ENCODE peak calls at places on chromosome 7, in eight cellular contexts. One of them, this sample, is unnamed.

GRCh38 chr7:55572378-55573233 is at the start of gene VOPP1:
- DNase-seq in stomach: peak; percentile 66
- DNase-seq in lower lobe of right lung: peak; percentile 73
- DNase-seq in astrocyte: peak; percentile 57
- DNase-seq in mammary epithelial cell: peak; percentile 54
- DNase-seq in osteoblast: peak; percentile 99
- DNase-seq in adrenal gland: peak; percentile 49
- DNase-seq in CD8-positive, alpha-beta T cell: peak; percentile 57
- DNase-seq in this sample: peak; percentile 61

GRCh38 chr7:156192921-156193320 is 380.7 kb upstream of the SHH start:
- DNase-seq in stomach: no peak
- DNase-seq in lower lobe of right lung: no peak
- DNase-seq in astrocyte: no peak
- DNase-seq in mammary epithelial cell: no peak
- DNase-seq in osteoblast: no peak
- DNase-seq in adrenal gland: peak; percentile 23
- DNase-seq in CD8-positive, alpha-beta T cell: no peak
- DNase-seq in this sample: no peak

GRCh38 chr7:64184376-64184775 is 22.6 kb upstream of the ZNF735 start:
- DNase-seq in stomach: no peak
- DNase-seq in lower lobe of right lung: no peak
- DNase-seq in astrocyte: no peak
- DNase-seq in mammary epithelial cell: no peak
- DNase-seq in osteoblast: peak; percentile 25
- DNase-seq in adrenal gland: no peak
- DNase-seq in CD8-positive, alpha-beta T cell: no peak
- DNase-seq in this sample: no peak

GRCh38 chr7:45582868-45583277 is 8.7 kb downstream of the ADCY1 start:
- DNase-seq in stomach: no peak
- DNase-seq in lower lobe of right lung: no peak
- DNase-seq in astrocyte: no peak
- DNase-seq in mammary epithelial cell: no peak
- DNase-seq in osteoblast: no peak
- DNase-seq in adrenal gland: no peak
- DNase-seq in CD8-positive, alpha-beta T cell: no peak
- DNase-seq in this sample: no peak

GRCh38 chr7:90345548-90346319 is 782 bp upstream of the GTPBP10 start:
- DNase-seq in stomach: no peak
- DNase-seq in lower lobe of right lung: no peak
- DNase-seq in astrocyte: peak; percentile 61
- DNase-seq in mammary epithelial cell: peak; percentile 56
- DNase-seq in osteoblast: no peak
- DNase-seq in adrenal gland: peak; percentile 51
- DNase-seq in CD8-positive, alpha-beta T cell: no peak
- DNase-seq in this sample: peak; percentile 60

GRCh38 chr7:131302453-131302852 is 25.2 kb upstream of the MKLN1 start:
- DNase-seq in stomach: peak; percentile 34
- DNase-seq in lower lobe of right lung: no peak
- DNase-seq in astrocyte: no peak
- DNase-seq in mammary epithelial cell: no peak
- DNase-seq in osteoblast: peak; percentile 55
- DNase-seq in adrenal gland: no peak
- DNase-seq in CD8-positive, alpha-beta T cell: no peak
- DNase-seq in this sample: no peak

GRCh38 chr7:15972767-15973362 is 286.4 kb upstream of the MEOX2 start:
- DNase-seq in stomach: no peak
- DNase-seq in lower lobe of right lung: no peak
- DNase-seq in astrocyte: peak; percentile 36
- DNase-seq in mammary epithelial cell: no peak
- DNase-seq in osteoblast: no peak
- DNase-seq in adrenal gland: peak; percentile 33
- DNase-seq in CD8-positive, alpha-beta T cell: no peak
- DNase-seq in this sample: peak; percentile 87

GRCh38 chr7:6078548-6078947 is 47.4 kb downstream of the ANKRD61 start:
- DNase-seq in stomach: no peak
- DNase-seq in lower lobe of right lung: no peak
- DNase-seq in astrocyte: no peak
- DNase-seq in mammary epithelial cell: no peak
- DNase-seq in osteoblast: no peak
- DNase-seq in adrenal gland: no peak
- DNase-seq in CD8-positive, alpha-beta T cell: no peak
- DNase-seq in this sample: no peak

GRCh38 chr7:80139179-80139578 is 4.5 kb downstream of the GNAI1 start:
- DNase-seq in stomach: no peak
- DNase-seq in lower lobe of right lung: no peak
- DNase-seq in astrocyte: no peak
- DNase-seq in mammary epithelial cell: no peak
- DNase-seq in osteoblast: no peak
- DNase-seq in adrenal gland: no peak
- DNase-seq in CD8-positive, alpha-beta T cell: no peak
- DNase-seq in this sample: peak; percentile 39

GRCh38 chr7:91518058-91518457 is 253.8 kb downstream of the FZD1 start:
- DNase-seq in stomach: no peak
- DNase-seq in lower lobe of right lung: no peak
- DNase-seq in astrocyte: no peak
- DNase-seq in mammary epithelial cell: no peak
- DNase-seq in osteoblast: no peak
- DNase-seq in adrenal gland: no peak
- DNase-seq in CD8-positive, alpha-beta T cell: no peak
- DNase-seq in this sample: no peak

GRCh38 chr7:45580053-45580872 is 6.1 kb downstream of the ADCY1 start:
- DNase-seq in stomach: peak; percentile 27
- DNase-seq in lower lobe of right lung: no peak
- DNase-seq in astrocyte: no peak
- DNase-seq in mammary epithelial cell: no peak
- DNase-seq in osteoblast: peak; percentile 91
- DNase-seq in adrenal gland: no peak
- DNase-seq in CD8-positive, alpha-beta T cell: no peak
- DNase-seq in this sample: no peak

GRCh38 chr7:127588697-127589482 is 679 bp downstream of the ARF5 start:
- DNase-seq in stomach: peak; percentile 73
- DNase-seq in lower lobe of right lung: peak; percentile 62
- DNase-seq in astrocyte: peak; percentile 20
- DNase-seq in mammary epithelial cell: peak; percentile 55
- DNase-seq in osteoblast: peak; percentile 90
- DNase-seq in adrenal gland: no peak
- DNase-seq in CD8-positive, alpha-beta T cell: peak; percentile 32
- DNase-seq in this sample: peak; percentile 64

GRCh38 chr7:118626739-118627138 is 402.2 kb downstream of the ANKRD7 start:
- DNase-seq in stomach: no peak
- DNase-seq in lower lobe of right lung: no peak
- DNase-seq in astrocyte: no peak
- DNase-seq in mammary epithelial cell: peak; percentile 14
- DNase-seq in osteoblast: no peak
- DNase-seq in adrenal gland: no peak
- DNase-seq in CD8-positive, alpha-beta T cell: no peak
- DNase-seq in this sample: no peak

GRCh38 chr7:92714767-92715166 is 121.6 kb downstream of the CDK6 start:
- DNase-seq in stomach: no peak
- DNase-seq in lower lobe of right lung: no peak
- DNase-seq in astrocyte: peak; percentile 76
- DNase-seq in mammary epithelial cell: no peak
- DNase-seq in osteoblast: no peak
- DNase-seq in adrenal gland: peak; percentile 26
- DNase-seq in CD8-positive, alpha-beta T cell: no peak
- DNase-seq in this sample: no peak

GRCh38 chr7:108249458-108249857 is 119.3 kb upstream of the LAMB4 start:
- DNase-seq in stomach: no peak
- DNase-seq in lower lobe of right lung: no peak
- DNase-seq in astrocyte: no peak
- DNase-seq in mammary epithelial cell: no peak
- DNase-seq in osteoblast: no peak
- DNase-seq in adrenal gland: no peak
- DNase-seq in CD8-positive, alpha-beta T cell: no peak
- DNase-seq in this sample: no peak

GRCh38 chr7:134327896-134328295 is 11.2 kb upstream of the SLC35B4 start:
- DNase-seq in stomach: no peak
- DNase-seq in lower lobe of right lung: no peak
- DNase-seq in astrocyte: peak; percentile 12
- DNase-seq in mammary epithelial cell: peak; percentile 15
- DNase-seq in osteoblast: peak; percentile 67
- DNase-seq in adrenal gland: peak; percentile 19
- DNase-seq in CD8-positive, alpha-beta T cell: peak; percentile 66
- DNase-seq in this sample: peak; percentile 46

GRCh38 chr7:99448855-99449254 is 10.1 kb downstream of the CPSF4 start:
- DNase-seq in stomach: no peak
- DNase-seq in lower lobe of right lung: no peak
- DNase-seq in astrocyte: no peak
- DNase-seq in mammary epithelial cell: no peak
- DNase-seq in osteoblast: no peak
- DNase-seq in adrenal gland: no peak
- DNase-seq in CD8-positive, alpha-beta T cell: no peak
- DNase-seq in this sample: no peak

DNA sequence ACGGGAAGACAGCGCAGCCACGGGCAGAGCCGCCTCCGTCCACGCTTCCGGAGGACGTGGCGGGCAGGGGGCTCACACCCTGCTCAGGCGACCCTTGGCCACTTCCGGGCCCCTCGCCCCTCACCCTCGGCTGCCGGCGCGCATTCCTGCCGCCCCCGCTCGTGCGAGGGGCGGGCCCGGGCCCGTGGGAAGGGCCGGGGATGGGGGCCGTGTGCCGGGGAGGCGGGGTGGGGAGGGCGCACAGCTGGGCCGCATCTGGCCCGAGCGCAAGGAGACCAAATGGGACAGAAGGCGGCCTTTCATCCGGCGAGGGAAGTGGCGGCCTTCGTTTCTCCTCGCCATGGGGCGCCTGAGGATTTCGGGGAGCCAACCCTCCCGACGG is 846 bp upstream of the LFNG start:
- DNase-seq in stomach: no peak
- DNase-seq in lower lobe of right lung: no peak
- DNase-seq in astrocyte: no peak
- DNase-seq in mammary epithelial cell: no peak
- DNase-seq in osteoblast: no peak
- DNase-seq in adrenal gland: no peak
- DNase-seq in CD8-positive, alpha-beta T cell: peak; percentile 16
- DNase-seq in this sample: no peak
- H3K4me1 ChIP-seq in stomach: peaks cover 51% of the 10 kb centered on the region
- H3K4me1 ChIP-seq in lower lobe of right lung: peaks cover 43% of the 10 kb centered on the region
- H3K4me1 ChIP-seq in astrocyte: peaks cover 64% of the 10 kb centered on the region
- H3K4me1 ChIP-seq in mammary epithelial cell: peaks cover 55% of the 10 kb centered on the region
- H3K4me1 ChIP-seq in osteoblast: peaks cover 60% of the 10 kb centered on the region
- H3K4me1 ChIP-seq in adrenal gland: peaks cover 38% of the 10 kb centered on the region
- H3K4me1 ChIP-seq in CD8-positive, alpha-beta T cell: peaks cover 37% of the 10 kb centered on the region
- H3K4me1 ChIP-seq in this sample: peaks cover 33% of the 10 kb centered on the region

GRCh38 chr7:151009340-151010001 is 14.8 kb downstream of the ATG9B start:
- DNase-seq in stomach: no peak
- DNase-seq in lower lobe of right lung: no peak
- DNase-seq in astrocyte: no peak
- DNase-seq in mammary epithelial cell: no peak
- DNase-seq in osteoblast: peak; percentile 84
- DNase-seq in adrenal gland: no peak
- DNase-seq in CD8-positive, alpha-beta T cell: no peak
- DNase-seq in this sample: no peak

GRCh38 chr7:151010002-151010306 is 14.3 kb downstream of the ATG9B start:
- DNase-seq in stomach: no peak
- DNase-seq in lower lobe of right lung: no peak
- DNase-seq in astrocyte: no peak
- DNase-seq in mammary epithelial cell: no peak
- DNase-seq in osteoblast: peak; percentile 78
- DNase-seq in adrenal gland: no peak
- DNase-seq in CD8-positive, alpha-beta T cell: no peak
- DNase-seq in this sample: no peak

GRCh38 chr7:151011097-151011409 is 13.2 kb downstream of the ATG9B start:
- DNase-seq in stomach: no peak
- DNase-seq in lower lobe of right lung: no peak
- DNase-seq in astrocyte: no peak
- DNase-seq in mammary epithelial cell: no peak
- DNase-seq in osteoblast: peak; percentile 86
- DNase-seq in adrenal gland: no peak
- DNase-seq in CD8-positive, alpha-beta T cell: no peak
- DNase-seq in this sample: no peak

GRCh38 chr7:151012031-151012692 is 12.1 kb downstream of the ATG9B start:
- DNase-seq in stomach: no peak
- DNase-seq in lower lobe of right lung: no peak
- DNase-seq in astrocyte: no peak
- DNase-seq in mammary epithelial cell: no peak
- DNase-seq in osteoblast: peak; percentile 77
- DNase-seq in adrenal gland: no peak
- DNase-seq in CD8-positive, alpha-beta T cell: peak; percentile 1
- DNase-seq in this sample: no peak

GRCh38 chr7:151010307-151011096 is 13.8 kb downstream of the ATG9B start:
- DNase-seq in stomach: no peak
- DNase-seq in lower lobe of right lung: no peak
- DNase-seq in astrocyte: no peak
- DNase-seq in mammary epithelial cell: no peak
- DNase-seq in osteoblast: peak; percentile 85
- DNase-seq in adrenal gland: no peak
- DNase-seq in CD8-positive, alpha-beta T cell: peak; percentile 30
- DNase-seq in this sample: no peak
- H3K4me1 ChIP-seq in stomach: peaks cover 64% of the 10 kb centered on the region
- H3K4me1 ChIP-seq in lower lobe of right lung: peaks cover 64% of the 10 kb centered on the region
- H3K4me1 ChIP-seq in astrocyte: peaks cover 13% of the 10 kb centered on the region
- H3K4me1 ChIP-seq in mammary epithelial cell: peaks cover 20% of the 10 kb centered on the region
- H3K4me1 ChIP-seq in osteoblast: peaks cover 9% of the 10 kb centered on the region
- H3K4me1 ChIP-seq in adrenal gland: no peaks in the 10 kb centered on the region
- H3K4me1 ChIP-seq in CD8-positive, alpha-beta T cell: peaks cover 86% of the 10 kb centered on the region
- H3K4me1 ChIP-seq in this sample: peaks cover 35% of the 10 kb centered on the region

GRCh38 chr7:2718703-2718965 is 30.6 kb downstream of the AMZ1 start:
- DNase-seq in stomach: no peak
- DNase-seq in lower lobe of right lung: no peak
- DNase-seq in astrocyte: no peak
- DNase-seq in mammary epithelial cell: no peak
- DNase-seq in osteoblast: no peak
- DNase-seq in adrenal gland: no peak
- DNase-seq in CD8-positive, alpha-beta T cell: no peak
- DNase-seq in this sample: no peak
- H3K4me1 ChIP-seq in stomach: peaks cover 30% of the 10 kb centered on the region
- H3K4me1 ChIP-seq in lower lobe of right lung: peaks cover 42% of the 10 kb centered on the region
- H3K4me1 ChIP-seq in astrocyte: peaks cover 14% of the 10 kb centered on the region
- H3K4me1 ChIP-seq in mammary epithelial cell: peaks cover 6% of the 10 kb centered on the region
- H3K4me1 ChIP-seq in osteoblast: no peaks in the 10 kb centered on the region
- H3K4me1 ChIP-seq in adrenal gland: peaks cover 5% of the 10 kb centered on the region
- H3K4me1 ChIP-seq in CD8-positive, alpha-beta T cell: peaks cover 58% of the 10 kb centered on the region
- H3K4me1 ChIP-seq in this sample: peaks cover 9% of the 10 kb centered on the region

GRCh38 chr7:30157217-30157616 is 22.4 kb downstream of the MTURN start:
- DNase-seq in stomach: no peak
- DNase-seq in lower lobe of right lung: no peak
- DNase-seq in astrocyte: no peak
- DNase-seq in mammary epithelial cell: no peak
- DNase-seq in osteoblast: no peak
- DNase-seq in adrenal gland: no peak
- DNase-seq in CD8-positive, alpha-beta T cell: peak; percentile 55
- DNase-seq in this sample: no peak

GRCh38 chr7:30162133-30162532 is 27.3 kb downstream of the MTURN start:
- DNase-seq in stomach: no peak
- DNase-seq in lower lobe of right lung: no peak
- DNase-seq in astrocyte: no peak
- DNase-seq in mammary epithelial cell: no peak
- DNase-seq in osteoblast: no peak
- DNase-seq in adrenal gland: no peak
- DNase-seq in CD8-positive, alpha-beta T cell: no peak
- DNase-seq in this sample: no peak

GRCh38 chr7:30160329-30160728 is 25.5 kb downstream of the MTURN start:
- DNase-seq in stomach: no peak
- DNase-seq in lower lobe of right lung: no peak
- DNase-seq in astrocyte: no peak
- DNase-seq in mammary epithelial cell: no peak
- DNase-seq in osteoblast: no peak
- DNase-seq in adrenal gland: no peak
- DNase-seq in CD8-positive, alpha-beta T cell: no peak
- DNase-seq in this sample: no peak

GRCh38 chr7:30159153-30159552 is 24.4 kb downstream of the MTURN start:
- DNase-seq in stomach: no peak
- DNase-seq in lower lobe of right lung: no peak
- DNase-seq in astrocyte: no peak
- DNase-seq in mammary epithelial cell: no peak
- DNase-seq in osteoblast: no peak
- DNase-seq in adrenal gland: no peak
- DNase-seq in CD8-positive, alpha-beta T cell: no peak
- DNase-seq in this sample: no peak

GRCh38 chr7:30159698-30160143 is 24.9 kb downstream of the MTURN start:
- DNase-seq in stomach: peak; percentile 56
- DNase-seq in lower lobe of right lung: peak; percentile 80
- DNase-seq in astrocyte: peak; percentile 30
- DNase-seq in mammary epithelial cell: peak; percentile 50
- DNase-seq in osteoblast: no peak
- DNase-seq in adrenal gland: peak; percentile 38
- DNase-seq in CD8-positive, alpha-beta T cell: no peak
- DNase-seq in this sample: no peak
- H3K4me1 ChIP-seq in stomach: peaks cover 46% of the 10 kb centered on the region
- H3K4me1 ChIP-seq in lower lobe of right lung: peaks cover 45% of the 10 kb centered on the region
- H3K4me1 ChIP-seq in astrocyte: peaks cover 25% of the 10 kb centered on the region
- H3K4me1 ChIP-seq in mammary epithelial cell: peaks cover 35% of the 10 kb centered on the region
- H3K4me1 ChIP-seq in osteoblast: peaks cover 32% of the 10 kb centered on the region
- H3K4me1 ChIP-seq in adrenal gland: peaks cover 15% of the 10 kb centered on the region
- H3K4me1 ChIP-seq in CD8-positive, alpha-beta T cell: peaks cover 45% of the 10 kb centered on the region
- H3K4me1 ChIP-seq in this sample: peaks cover 24% of the 10 kb centered on the region

This sample was measured in endothelial cell of umbilical vein.